ENCODE peak calls at places on chromosomes 6 and 20, in four cellular contexts. E is neural progenitor cell, H is GM23248, K is PC-9. T is an unnamed sample.

GRCh38 chr6:68711386-68712000 is 76.4 kb downstream of the ADGRB3 start:
- DNase-seq in K (no peak), H (no peak), E (no peak), T (no peak)

GRCh38 chr6:36368921-36369880 is 18.3 kb downstream of the ETV7 start:
- DNase-seq in E (no peak), H (peak; percentile 96), K (no peak), T (no peak)

GRCh38 chr6:24408719-24409410 is 6.1 kb downstream of the MRS2 start:
- DNase-seq in H (no peak), E (no peak), K (no peak), T (no peak)

GRCh38 chr6:96153775-96154174 is 138.0 kb downstream of the FUT9 start:
- DNase-seq in H (no peak), E (no peak), K (no peak), T (no peak)

GRCh38 chr20:41223112-41223511 is 85.8 kb downstream of the PLCG1 start:
- DNase-seq in K (no peak), E (no peak), H (peak; percentile 62), T (no peak)

GRCh38 chr6:125363360-125364121 is 61.8 kb upstream of the HDDC2 start:
- DNase-seq in H (peak; percentile 54), E (peak; percentile 91), K (peak; percentile 64), T (peak; percentile 80)

GRCh38 chr20:39873286-39873685 is 815.8 kb downstream of the MAFB start:
- DNase-seq in E (no peak), H (no peak), K (no peak), T (no peak)

GRCh38 chr20:61434361-61434781 is 182.3 kb downstream of the CDH4 start:
- DNase-seq in E (peak; percentile 67), H (peak; percentile 4), K (no peak), T (no peak)

GRCh38 chr20:40251284-40251932 is 437.6 kb downstream of the MAFB start:
- DNase-seq in K (no peak), E (peak; percentile 58), H (peak; percentile 60), T (peak; percentile 90)

GRCh38 chr20:61436674-61437279 is 184.7 kb downstream of the CDH4 start:
- DNase-seq in E (peak; percentile 94), K (no peak), H (peak; percentile 51), T (peak; percentile 99)

GRCh38 chr20:3795511-3796468 is at the start of gene CDC25B:
- DNase-seq in K (peak; percentile 91), E (peak; percentile 94), H (peak; percentile 97), T (peak; percentile 96)

GRCh38 chr6:88665131-88665530 is 298.3 kb downstream of the RNGTT start:
- DNase-seq in E (no peak), H (no peak), K (no peak), T (no peak)

GRCh38 chr6:24910331-24910849 is 25.4 kb downstream of the RIPOR2 start:
- DNase-seq in K (no peak), E (peak; percentile 45), H (peak; percentile 24), T (peak; percentile 64)

GRCh38 chr6:43488667-43489276 is 11.4 kb downstream of the TJAP1 start:
- DNase-seq in E (no peak), H (peak; percentile 71), K (no peak), T (no peak)

GRCh38 chr20:32189691-32190607 is 17.6 kb downstream of the PLAGL2 start:
- DNase-seq in E (peak; percentile 90), K (no peak), H (peak; percentile 73), T (peak; percentile 93)

GRCh38 chr6:85482206-85483040 is 32.5 kb downstream of the NT5E start:
- DNase-seq in K (no peak), E (no peak), H (peak; percentile 85), T (no peak)

GRCh38 chr6:43798688-43799444 is 28.9 kb downstream of the VEGFA start:
- DNase-seq in K (peak; percentile 93), E (no peak), H (peak; percentile 87), T (no peak)

GRCh38 chr6:124979294-124979678 is 17.0 kb downstream of the RNF217 start:
- DNase-seq in K (no peak), E (no peak), H (no peak), T (no peak)

GRCh38 chr20:46398963-46399362 is 7.5 kb downstream of the ELMO2 start:
- DNase-seq in H (no peak), E (no peak), K (no peak), T (no peak)

GRCh38 chr6:35258336-35258735 is 1.2 kb upstream of the ZNF76 start:
- DNase-seq in E (peak; percentile 15), H (peak; percentile 10), K (no peak), T (no peak)

GRCh38 chr20:37984018-37984785 is 49.1 kb downstream of the TTI1 start:
- DNase-seq in K (no peak), H (no peak), E (no peak), T (no peak)

GRCh38 chr6:137313928-137314855 is 95.0 kb upstream of the IFNGR1 start:
- DNase-seq in K (peak; percentile 23), E (peak; percentile 87), H (peak; percentile 83), T (peak; percentile 88)

GRCh38 chr6:50128420-50129005 is 78.8 kb upstream of the DEFB112 start:
- DNase-seq in E (peak; percentile 20), K (no peak), H (peak; percentile 50), T (peak; percentile 47)

GRCh38 chr20:48697845-48698491 is 129.8 kb downstream of the PREX1 start:
- DNase-seq in K (peak; percentile 95), E (no peak), H (peak; percentile 81), T (no peak)

GRCh38 chr6:150689900-150690590 is 90.4 kb downstream of the PLEKHG1 start:
- DNase-seq in K (no peak), H (no peak), E (no peak), T (no peak)

GRCh38 chr6:148273962-148274752 is 68.5 kb upstream of the SASH1 start:
- DNase-seq in K (no peak), H (peak; percentile 50), E (no peak), T (no peak)

GRCh38 chr20:52972965-52973819 is 1.0 kb downstream of the TSHZ2 start:
- DNase-seq in H (peak; percentile 56), E (peak; percentile 60), K (no peak), T (peak; percentile 73)

GRCh38 chr20:11807070-11807741 is 110.5 kb upstream of the BTBD3 start:
- DNase-seq in E (no peak), H (peak; percentile 93), K (no peak), T (no peak)

GRCh38 chr20:49768204-49769124 is 44.2 kb upstream of the SLC9A8 start:
- DNase-seq in E (peak; percentile 56), H (peak; percentile 87), K (peak; percentile 91), T (peak; percentile 95)

GRCh38 chr6:100753421-100753820 is 127.7 kb downstream of the ASCC3 start:
- DNase-seq in H (no peak), K (no peak), E (no peak), T (no peak)
- H4K20me1 ChIP-seq in H (no peaks in the 10 kb centered on the region), K (no peaks in the 10 kb centered on the region), E (no peaks in the 10 kb centered on the region), T (no peaks in the 10 kb centered on the region)

DNA sequence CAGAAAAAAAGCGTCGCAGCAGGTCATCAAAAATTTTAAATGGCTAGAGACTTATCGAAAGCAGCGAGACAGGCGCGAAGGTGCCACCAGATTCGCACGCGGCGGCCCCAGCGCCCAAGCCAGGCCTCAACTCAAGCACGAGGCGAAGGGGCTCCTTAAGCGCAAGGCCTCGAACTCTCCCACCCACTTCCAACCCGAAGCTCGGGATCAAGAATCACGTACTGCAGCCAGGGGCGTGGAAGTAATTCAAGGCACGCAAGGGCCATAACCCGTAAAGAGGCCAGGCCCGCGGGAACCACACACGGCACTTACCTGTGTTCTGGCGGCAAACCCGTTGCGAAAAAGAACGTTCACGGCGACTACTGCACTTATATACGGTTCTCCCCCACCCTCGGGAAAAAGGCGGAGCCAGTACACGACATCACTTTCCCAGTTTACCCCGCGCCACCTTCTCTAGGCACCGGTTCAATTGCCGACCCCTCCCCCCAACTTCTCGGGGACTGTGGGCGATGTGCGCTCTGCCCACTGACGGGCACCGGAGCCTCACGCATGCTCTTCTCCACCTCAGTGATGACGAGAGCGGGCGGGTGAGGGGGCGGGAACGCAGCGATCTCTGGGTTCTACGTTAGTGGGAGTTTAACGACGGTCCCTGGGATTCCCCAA is at the start of gene EEF1A1:
- DNase-seq in E (peak; percentile 100), H (peak; percentile 100), K (peak; percentile 99), T (peak; percentile 100)
- TF ChIP-seq EZH2 in E (no peak), H (no peak), K (no peak), T (no peak)

GRCh38 chr6:42022755-42023384 is 27.5 kb upstream of the TAF8 start:
- DNase-seq in E (no peak), K (no peak), H (no peak), T (no peak)
- H3F3A ChIP-seq in E (no peaks in the 10 kb centered on the region), K (no peaks in the 10 kb centered on the region), H (no peaks in the 10 kb centered on the region), T (no peaks in the 10 kb centered on the region)

GRCh38 chr6:149336529-149336928 is 19.0 kb downstream of the TAB2 start:
- DNase-seq in H (peak; percentile 39), K (peak; percentile 18), E (no peak), T (no peak)
- H4K20me1 ChIP-seq in H (peaks cover 41% of the 10 kb centered on the region), K (peaks cover 28% of the 10 kb centered on the region), E (peaks cover 66% of the 10 kb centered on the region), T (peaks cover 12% of the 10 kb centered on the region)

GRCh38 chr6:33191383-33192104 is 723 bp downstream of the COL11A2 start:
- DNase-seq in H (no peak), E (peak; percentile 54), K (peak; percentile 39), T (peak; percentile 50)
- TF ChIP-seq EZH2 in H (no peak), E (no peak), K (no peak), T (no peak)

GRCh38 chr6:90227165-90227564 is 69.5 kb downstream of the BACH2 start:
- DNase-seq in H (no peak), E (peak; percentile 43), K (no peak), T (no peak)
- H3F3A ChIP-seq in H (no peaks in the 10 kb centered on the region), E (no peaks in the 10 kb centered on the region), K (peaks cover 7% of the 10 kb centered on the region), T (no peaks in the 10 kb centered on the region)